ENCODE peak calls at places on chromosomes 3 and 15, in seven cellular contexts. E is IMR-90; K is WERI-Rb-1; F is activated CD8-positive, alpha-beta T cell treated with anti-CD3 and anti-CD28 coated beads for 36 hours; I is kidney; M is osteocyte; H is PC-9. W is an unnamed sample.

GRCh38 chr15:58957101-58957973 is 23.9 kb upstream of the SLTM start:
- DNase-seq in H (peak; percentile 43), F (peak; percentile 72), E (peak; percentile 58), I (no peak), K (peak; percentile 69), M (no peak), W (peak; percentile 56)

GRCh38 chr3:185992801-185993467 is 55.1 kb upstream of the TRA2B start:
- DNase-seq in M (peak; percentile 67), E (peak; percentile 58), H (no peak), F (no peak), K (no peak), I (no peak), W (no peak)

GRCh38 chr3:102124301-102125158 is 275.2 kb downstream of the NFKBIZ start:
- DNase-seq in F (no peak), E (peak; percentile 36), H (no peak), I (no peak), K (no peak), M (no peak), W (no peak)

GRCh38 chr15:47477253-47477652 is 240.1 kb upstream of the SEMA6D start:
- DNase-seq in E (no peak), F (no peak), I (no peak), H (no peak), M (no peak), K (no peak), W (no peak)

GRCh38 chr3:196096382-196096953 is 14.6 kb upstream of the TFRC start:
- DNase-seq in H (no peak), F (no peak), E (no peak), M (no peak), K (no peak), I (no peak), W (peak; percentile 68)

GRCh38 chr3:32175607-32176197 is 62.8 kb upstream of the CMTM8 start:
- DNase-seq in E (peak; percentile 55), M (no peak), F (peak; percentile 73), K (peak; percentile 51), I (no peak), H (peak; percentile 36), W (peak; percentile 74)

GRCh38 chr15:23570466-23570865 is 5.0 kb downstream of the MKRN3 start:
- DNase-seq in K (no peak), E (no peak), H (peak; percentile 30), I (no peak), F (no peak), M (no peak), W (no peak)

GRCh38 chr3:154701055-154701454 is 271.1 kb upstream of the GPR149 start:
- DNase-seq in I (no peak), M (no peak), K (no peak), E (no peak), H (no peak), F (no peak), W (no peak)

GRCh38 chr15:99989095-99989494 is 255.9 kb upstream of the LYSMD4 start:
- DNase-seq in H (no peak), F (no peak), M (no peak), I (peak; percentile 32), K (no peak), E (no peak), W (no peak)

GRCh38 chr3:134976948-134977347 is 181.9 kb downstream of the EPHB1 start:
- DNase-seq in F (no peak), M (no peak), H (no peak), K (peak; percentile 34), I (no peak), E (no peak), W (no peak)

GRCh38 chr3:113271594-113272368 is 60.4 kb downstream of the BOC start:
- DNase-seq in I (no peak), K (no peak), E (no peak), F (no peak), H (no peak), M (no peak), W (no peak)

GRCh38 chr3:52090131-52090548 is 33.8 kb upstream of the DUSP7 start:
- DNase-seq in K (no peak), H (peak; percentile 52), F (no peak), I (peak; percentile 84), E (peak; percentile 92), M (no peak), W (no peak)

GRCh38 chr3:150733936-150734794 is 28.8 kb downstream of the SIAH2 start:
- DNase-seq in F (no peak), H (no peak), M (no peak), E (peak; percentile 40), K (no peak), I (no peak), W (no peak)

GRCh38 chr15:34154725-34155204 is 52.9 kb downstream of the PGBD4 start:
- DNase-seq in I (no peak), H (peak; percentile 9), M (no peak), E (peak; percentile 49), F (peak; percentile 17), K (no peak), W (no peak)

GRCh38 chr3:125317761-125318496 is 57.2 kb downstream of the ZNF148 start:
- DNase-seq in F (no peak), M (no peak), H (no peak), K (no peak), I (no peak), E (peak; percentile 61), W (no peak)

GRCh38 chr15:47503884-47504283 is 213.4 kb upstream of the SEMA6D start:
- DNase-seq in I (no peak), E (no peak), K (no peak), F (no peak), M (no peak), H (no peak), W (no peak)

GRCh38 chr3:39126532-39127071 is 19.1 kb downstream of the TTC21A start:
- DNase-seq in F (peak; percentile 64), I (peak; percentile 27), H (peak; percentile 29), M (no peak), E (peak; percentile 65), K (peak; percentile 71), W (no peak)

GRCh38 chr3:25913179-25913578 is 123.3 kb downstream of the OXSM start:
- DNase-seq in F (no peak), I (no peak), H (no peak), E (no peak), K (no peak), M (no peak), W (no peak)

GRCh38 chr3:25907081-25907480 is 117.2 kb downstream of the OXSM start:
- DNase-seq in E (no peak), M (no peak), H (no peak), K (no peak), I (no peak), F (no peak), W (no peak)

GRCh38 chr3:25911525-25912295 is 121.8 kb downstream of the OXSM start:
- DNase-seq in M (no peak), E (no peak), F (no peak), I (no peak), H (no peak), K (no peak), W (no peak)

GRCh38 chr3:25915673-25916072 is 125.8 kb downstream of the OXSM start:
- DNase-seq in F (no peak), M (no peak), E (peak; percentile 36), I (no peak), H (no peak), K (no peak), W (no peak)

GRCh38 chr3:25910997-25911396 is 121.1 kb downstream of the OXSM start:
- DNase-seq in F (peak; percentile 79), K (peak; percentile 63), M (no peak), H (no peak), E (peak; percentile 48), I (no peak), W (peak; percentile 20)
- TF ChIP-seq CTCF in F (peak; percentile 70), K (peak; percentile 67), M (peak; percentile 38), H (peak; percentile 52), E (peak; percentile 39), I (peak; percentile 50), W (peak; percentile 47)

GRCh38 chr3:12838179-12838965 is 3.0 kb downstream of the RPL32 start:
- DNase-seq in H (no peak), I (no peak), F (no peak), K (no peak), M (no peak), E (peak; percentile 29), W (no peak)

GRCh38 chr3:12840591-12841084 is 727 bp downstream of the RPL32 start:
- DNase-seq in M (no peak), K (no peak), H (no peak), E (no peak), F (no peak), I (no peak), W (no peak)

GRCh38 chr3:12842469-12842868 is 1.1 kb upstream of the RPL32 start:
- DNase-seq in F (no peak), M (no peak), H (no peak), K (no peak), I (no peak), E (no peak), W (no peak)

GRCh38 chr3:12841085-12841969 is at the start of gene RPL32:
- DNase-seq in M (peak; percentile 93), H (peak; percentile 77), E (peak; percentile 96), F (peak; percentile 90), K (peak; percentile 85), I (peak; percentile 95), W (peak; percentile 89)

GRCh38 chr3:12841970-12842328 is 584 bp upstream of the RPL32 start:
- DNase-seq in M (no peak), F (no peak), H (no peak), E (no peak), K (no peak), I (no peak), W (no peak)
- TF ChIP-seq CTCF in M (peak; percentile 33), F (no peak), H (peak; percentile 45), E (no peak), K (no peak), I (no peak), W (no peak)

DNA sequence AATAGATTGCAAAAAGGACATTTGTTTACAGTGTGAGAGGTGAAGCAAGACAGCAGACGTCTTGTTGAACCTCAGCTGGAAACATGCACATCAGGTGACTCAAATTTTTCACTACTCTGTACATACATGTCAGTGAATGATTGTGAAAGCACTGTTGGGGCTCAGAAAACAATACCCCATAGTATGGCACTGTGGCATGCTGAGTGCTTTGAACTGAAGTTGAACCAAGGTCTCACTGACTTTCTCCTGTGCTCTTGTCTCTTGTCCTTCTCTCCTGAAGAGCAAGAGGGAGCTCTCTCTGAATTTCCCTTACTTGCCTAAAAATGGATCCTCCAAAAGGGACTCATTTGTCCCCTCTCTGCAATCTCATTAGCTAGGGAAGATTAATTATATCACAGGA is 24.5 kb upstream of the NEDD4 start:
- DNase-seq in I (no peak), M (no peak), K (no peak), F (no peak), E (no peak), H (no peak), W (no peak)
- TF ChIP-seq CTCF in I (no peak), M (no peak), K (no peak), F (no peak), E (peak; percentile 2), H (no peak), W (no peak)

GRCh38 chr3:44111482-44111881 is 130.2 kb upstream of the TOPAZ1 start:
- DNase-seq in M (no peak), F (no peak), H (no peak), E (no peak), K (no peak), I (no peak), W (no peak)

GRCh38 chr3:44110643-44111042 is 131.0 kb upstream of the TOPAZ1 start:
- DNase-seq in I (no peak), H (no peak), K (no peak), E (no peak), F (no peak), M (no peak), W (no peak)

GRCh38 chr3:44117736-44118135 is 124.0 kb upstream of the TOPAZ1 start:
- DNase-seq in I (no peak), E (no peak), H (no peak), K (no peak), M (no peak), F (no peak), W (no peak)

GRCh38 chr3:44117239-44117638 is 124.4 kb upstream of the TOPAZ1 start:
- DNase-seq in E (no peak), F (no peak), H (peak; percentile 38), M (no peak), K (no peak), I (no peak), W (no peak)

GRCh38 chr3:44114142-44114541 is 127.5 kb upstream of the TOPAZ1 start:
- DNase-seq in M (no peak), H (no peak), K (peak; percentile 66), F (peak; percentile 65), E (peak; percentile 3), I (no peak), W (peak; percentile 49)
- TF ChIP-seq CTCF in M (peak; percentile 51), H (no peak), K (peak; percentile 87), F (peak; percentile 62), E (peak; percentile 42), I (peak; percentile 23), W (no peak)